ENCODE peak calls at places on chromosomes 12 and 14, in ten cellular contexts. One of them, this sample, is unnamed.

GRCh38 chr14:33335366-33335765 is 396.7 kb downstream of the NPAS3 start:
- DNase-seq in H9: no peak
- DNase-seq in A172: peak; percentile 39
- DNase-seq in heart right ventricle: no peak
- DNase-seq in pancreas: no peak
- DNase-seq in activated CD4-positive, alpha-beta memory T cell treated with anti-CD3 and anti-CD28 coated beads, Interleukin-2, amount 10 ng/mL, durations not matched to agents 7 days and 5 days: no peak
- DNase-seq in fibroblast of the conjunctiva: no peak
- DNase-seq in NCI-H524: no peak
- DNase-seq in stimulated activated CD4-positive, alpha-beta T cell treated with anti-CD3 and anti-CD28 coated beads, Interleukin-15, amount 100 ng/mL, for 24 hours: no peak
- DNase-seq in neural crest cell: no peak
- DNase-seq in this sample: no peak

GRCh38 chr12:3084742-3085141 is 7.6 kb downstream of the TSPAN9 start:
- DNase-seq in NCI-H524: no peak
- DNase-seq in neural crest cell: no peak
- DNase-seq in stimulated activated CD4-positive, alpha-beta T cell treated with anti-CD3 and anti-CD28 coated beads, Interleukin-15, amount 100 ng/mL, for 24 hours: no peak
- DNase-seq in A172: no peak
- DNase-seq in pancreas: no peak
- DNase-seq in heart right ventricle: no peak
- DNase-seq in H9: peak; percentile 94
- DNase-seq in fibroblast of the conjunctiva: no peak
- DNase-seq in activated CD4-positive, alpha-beta memory T cell treated with anti-CD3 and anti-CD28 coated beads, Interleukin-2, amount 10 ng/mL, durations not matched to agents 7 days and 5 days: no peak
- DNase-seq in this sample: no peak

GRCh38 chr12:58253663-58254062 is 312.3 kb downstream of the ATP23 start:
- DNase-seq in neural crest cell: no peak
- DNase-seq in H9: no peak
- DNase-seq in NCI-H524: no peak
- DNase-seq in A172: no peak
- DNase-seq in activated CD4-positive, alpha-beta memory T cell treated with anti-CD3 and anti-CD28 coated beads, Interleukin-2, amount 10 ng/mL, durations not matched to agents 7 days and 5 days: no peak
- DNase-seq in stimulated activated CD4-positive, alpha-beta T cell treated with anti-CD3 and anti-CD28 coated beads, Interleukin-15, amount 100 ng/mL, for 24 hours: no peak
- DNase-seq in pancreas: no peak
- DNase-seq in fibroblast of the conjunctiva: no peak
- DNase-seq in heart right ventricle: no peak
- DNase-seq in this sample: no peak

GRCh38 chr14:100524233-100524932 is 62.8 kb downstream of the BEGAIN start:
- DNase-seq in neural crest cell: no peak
- DNase-seq in A172: no peak
- DNase-seq in activated CD4-positive, alpha-beta memory T cell treated with anti-CD3 and anti-CD28 coated beads, Interleukin-2, amount 10 ng/mL, durations not matched to agents 7 days and 5 days: no peak
- DNase-seq in H9: peak; percentile 19
- DNase-seq in heart right ventricle: no peak
- DNase-seq in NCI-H524: no peak
- DNase-seq in stimulated activated CD4-positive, alpha-beta T cell treated with anti-CD3 and anti-CD28 coated beads, Interleukin-15, amount 100 ng/mL, for 24 hours: no peak
- DNase-seq in fibroblast of the conjunctiva: no peak
- DNase-seq in pancreas: no peak
- DNase-seq in this sample: no peak

GRCh38 chr14:63205281-63205575 is 985 bp downstream of the RHOJ start:
- DNase-seq in pancreas: no peak
- DNase-seq in activated CD4-positive, alpha-beta memory T cell treated with anti-CD3 and anti-CD28 coated beads, Interleukin-2, amount 10 ng/mL, durations not matched to agents 7 days and 5 days: no peak
- DNase-seq in heart right ventricle: no peak
- DNase-seq in H9: no peak
- DNase-seq in NCI-H524: no peak
- DNase-seq in stimulated activated CD4-positive, alpha-beta T cell treated with anti-CD3 and anti-CD28 coated beads, Interleukin-15, amount 100 ng/mL, for 24 hours: no peak
- DNase-seq in fibroblast of the conjunctiva: no peak
- DNase-seq in A172: no peak
- DNase-seq in neural crest cell: no peak
- DNase-seq in this sample: no peak

GRCh38 chr14:54805080-54805479 is 97.5 kb downstream of the GCH1 start:
- DNase-seq in NCI-H524: no peak
- DNase-seq in pancreas: no peak
- DNase-seq in stimulated activated CD4-positive, alpha-beta T cell treated with anti-CD3 and anti-CD28 coated beads, Interleukin-15, amount 100 ng/mL, for 24 hours: no peak
- DNase-seq in neural crest cell: no peak
- DNase-seq in H9: peak; percentile 32
- DNase-seq in fibroblast of the conjunctiva: no peak
- DNase-seq in heart right ventricle: no peak
- DNase-seq in activated CD4-positive, alpha-beta memory T cell treated with anti-CD3 and anti-CD28 coated beads, Interleukin-2, amount 10 ng/mL, durations not matched to agents 7 days and 5 days: no peak
- DNase-seq in A172: no peak
- DNase-seq in this sample: no peak

GRCh38 chr12:11927311-11927935 is 143.3 kb upstream of the BCL2L14 start:
- DNase-seq in heart right ventricle: no peak
- DNase-seq in NCI-H524: no peak
- DNase-seq in pancreas: no peak
- DNase-seq in stimulated activated CD4-positive, alpha-beta T cell treated with anti-CD3 and anti-CD28 coated beads, Interleukin-15, amount 100 ng/mL, for 24 hours: no peak
- DNase-seq in A172: no peak
- DNase-seq in fibroblast of the conjunctiva: no peak
- DNase-seq in H9: no peak
- DNase-seq in neural crest cell: no peak
- DNase-seq in activated CD4-positive, alpha-beta memory T cell treated with anti-CD3 and anti-CD28 coated beads, Interleukin-2, amount 10 ng/mL, durations not matched to agents 7 days and 5 days: no peak
- DNase-seq in this sample: no peak

GRCh38 chr14:64293976-64294671 is at the start of gene ESR2:
- DNase-seq in stimulated activated CD4-positive, alpha-beta T cell treated with anti-CD3 and anti-CD28 coated beads, Interleukin-15, amount 100 ng/mL, for 24 hours: peak; percentile 39
- DNase-seq in NCI-H524: peak; percentile 97
- DNase-seq in pancreas: peak; percentile 29
- DNase-seq in fibroblast of the conjunctiva: no peak
- DNase-seq in neural crest cell: peak; percentile 27
- DNase-seq in heart right ventricle: no peak
- DNase-seq in A172: no peak
- DNase-seq in activated CD4-positive, alpha-beta memory T cell treated with anti-CD3 and anti-CD28 coated beads, Interleukin-2, amount 10 ng/mL, durations not matched to agents 7 days and 5 days: peak; percentile 30
- DNase-seq in H9: peak; percentile 56
- DNase-seq in this sample: peak; percentile 56

GRCh38 chr12:93777249-93777648 is 100.1 kb downstream of the CRADD start:
- DNase-seq in activated CD4-positive, alpha-beta memory T cell treated with anti-CD3 and anti-CD28 coated beads, Interleukin-2, amount 10 ng/mL, durations not matched to agents 7 days and 5 days: no peak
- DNase-seq in pancreas: no peak
- DNase-seq in NCI-H524: no peak
- DNase-seq in neural crest cell: no peak
- DNase-seq in fibroblast of the conjunctiva: no peak
- DNase-seq in A172: no peak
- DNase-seq in stimulated activated CD4-positive, alpha-beta T cell treated with anti-CD3 and anti-CD28 coated beads, Interleukin-15, amount 100 ng/mL, for 24 hours: no peak
- DNase-seq in heart right ventricle: peak; percentile 44
- DNase-seq in H9: no peak
- DNase-seq in this sample: no peak

GRCh38 chr12:56158926-56159461 is 835 bp downstream of the MYL6 start:
- DNase-seq in heart right ventricle: peak; percentile 86
- DNase-seq in NCI-H524: peak; percentile 38
- DNase-seq in stimulated activated CD4-positive, alpha-beta T cell treated with anti-CD3 and anti-CD28 coated beads, Interleukin-15, amount 100 ng/mL, for 24 hours: peak; percentile 59
- DNase-seq in activated CD4-positive, alpha-beta memory T cell treated with anti-CD3 and anti-CD28 coated beads, Interleukin-2, amount 10 ng/mL, durations not matched to agents 7 days and 5 days: peak; percentile 39
- DNase-seq in H9: peak; percentile 86
- DNase-seq in fibroblast of the conjunctiva: peak; percentile 81
- DNase-seq in neural crest cell: peak; percentile 43
- DNase-seq in pancreas: peak; percentile 71
- DNase-seq in A172: peak; percentile 76
- DNase-seq in this sample: peak; percentile 75

GRCh38 chr12:121175383-121176119 is 34.4 kb upstream of the P2RX4 start:
- DNase-seq in pancreas: no peak
- DNase-seq in H9: no peak
- DNase-seq in stimulated activated CD4-positive, alpha-beta T cell treated with anti-CD3 and anti-CD28 coated beads, Interleukin-15, amount 100 ng/mL, for 24 hours: no peak
- DNase-seq in NCI-H524: no peak
- DNase-seq in A172: no peak
- DNase-seq in heart right ventricle: no peak
- DNase-seq in activated CD4-positive, alpha-beta memory T cell treated with anti-CD3 and anti-CD28 coated beads, Interleukin-2, amount 10 ng/mL, durations not matched to agents 7 days and 5 days: no peak
- DNase-seq in fibroblast of the conjunctiva: no peak
- DNase-seq in neural crest cell: no peak
- DNase-seq in this sample: no peak